ENCODE peak calls at places on chromosome 1, in seven cellular contexts. W, C, D, R, K, M and L are unnamed samples.

GRCh38 chr1:177858222-177858894 is 111.5 kb downstream of the SEC16B start:
- DNase-seq in W (peak), C (peak), D (no peak), R (peak), K (no peak), M (peak), L (no peak)

GRCh38 chr1:17333081-17333480 is 25.1 kb downstream of the PADI4 start:
- DNase-seq in W (no peak), C (no peak), D (no peak), R (no peak), K (no peak), M (no peak), L (no peak)

GRCh38 chr1:179742717-179743678 is at the start of gene FAM163A:
- DNase-seq in W (peak), C (no peak), D (no peak), R (no peak), K (peak), M (no peak), L (peak)

GRCh38 chr1:96072021-96072420 is 649.6 kb upstream of the PTBP2 start:
- DNase-seq in W (peak), C (no peak), D (no peak), R (no peak), K (no peak), M (no peak), L (no peak)

GRCh38 chr1:1128454-1129139 is 12.7 kb upstream of the C1orf159 start:
- DNase-seq in W (no peak), C (no peak), D (no peak), R (no peak), K (no peak), M (no peak), L (no peak)

GRCh38 chr1:156086256-156086662 is 4.0 kb upstream of the MEX3A start:
- DNase-seq in W (no peak), C (no peak), D (no peak), R (no peak), K (peak), M (no peak), L (no peak)

GRCh38 chr1:236710328-236710892 is 24.1 kb downstream of the ACTN2 start:
- DNase-seq in W (no peak), C (no peak), D (no peak), R (no peak), K (no peak), M (no peak), L (no peak)

GRCh38 chr1:107401704-107402103 is 260.9 kb downstream of the NTNG1 start:
- DNase-seq in W (no peak), C (no peak), D (no peak), R (no peak), K (no peak), M (no peak), L (no peak)

GRCh38 chr1:157671895-157672294 is 28.7 kb downstream of the FCRL3 start:
- DNase-seq in W (no peak), C (no peak), D (no peak), R (no peak), K (no peak), M (no peak), L (no peak)

GRCh38 chr1:239723821-239724367 is 337.5 kb downstream of the CHRM3 start:
- DNase-seq in W (no peak), C (no peak), D (no peak), R (no peak), K (no peak), M (no peak), L (no peak)

GRCh38 chr1:151713044-151713443 is 3.6 kb downstream of the CELF3 start:
- DNase-seq in W (no peak), C (no peak), D (no peak), R (no peak), K (no peak), M (no peak), L (no peak)

GRCh38 chr1:231037585-231038517 is 2.2 kb downstream of the FAM89A start:
- DNase-seq in W (no peak), C (no peak), D (no peak), R (no peak), K (no peak), M (no peak), L (no peak)